ENCODE peak calls at places on chromosomes 16 and 17, in nine cellular contexts. One of them, this sample, is unnamed.

GRCh38 chr16:535446-536405 is 8.2 kb downstream of the CAPN15 start:
- DNase-seq in SHP77 treated with DMSO at 0.1 percent for 48 hours: no peak
- DNase-seq in activated naive CD4-positive, alpha-beta T cell treated with Interleukin-2 at 50 U/mL for 16 hours: no peak
- DNase-seq in activated T-helper 1 cell treated with Interleukin-2 at 50 U/mL for 16 hours: no peak
- DNase-seq in CD8-positive, alpha-beta T cell: no peak
- DNase-seq in heart left ventricle: peak
- DNase-seq in stimulated activated CD4-positive, alpha-beta T cell treated with anti-CD3 and anti-CD28 coated beads, Interleukin-2, amount 100 ng/mL, for 24 hours: no peak
- DNase-seq in psoas muscle: peak
- DNase-seq in NAMALWA: no peak
- DNase-seq in this sample: no peak

GRCh38 chr16:30585022-30585399 is 486 bp downstream of the ZNF785 start:
- DNase-seq in heart left ventricle: no peak
- DNase-seq in activated T-helper 1 cell treated with Interleukin-2 at 50 U/mL for 16 hours: no peak
- DNase-seq in activated naive CD4-positive, alpha-beta T cell treated with Interleukin-2 at 50 U/mL for 16 hours: no peak
- DNase-seq in stimulated activated CD4-positive, alpha-beta T cell treated with anti-CD3 and anti-CD28 coated beads, Interleukin-2, amount 100 ng/mL, for 24 hours: peak
- DNase-seq in CD8-positive, alpha-beta T cell: no peak
- DNase-seq in psoas muscle: no peak
- DNase-seq in NAMALWA: no peak
- DNase-seq in SHP77 treated with DMSO at 0.1 percent for 48 hours: no peak
- DNase-seq in this sample: no peak

GRCh38 chr16:7505495-7505894 is 172.8 kb downstream of the RBFOX1 start:
- DNase-seq in activated naive CD4-positive, alpha-beta T cell treated with Interleukin-2 at 50 U/mL for 16 hours: no peak
- DNase-seq in psoas muscle: no peak
- DNase-seq in stimulated activated CD4-positive, alpha-beta T cell treated with anti-CD3 and anti-CD28 coated beads, Interleukin-2, amount 100 ng/mL, for 24 hours: no peak
- DNase-seq in heart left ventricle: no peak
- DNase-seq in SHP77 treated with DMSO at 0.1 percent for 48 hours: no peak
- DNase-seq in activated T-helper 1 cell treated with Interleukin-2 at 50 U/mL for 16 hours: no peak
- DNase-seq in NAMALWA: no peak
- DNase-seq in CD8-positive, alpha-beta T cell: no peak
- DNase-seq in this sample: no peak

GRCh38 chr16:85136705-85137322 is 24.5 kb upstream of the CIBAR2 start:
- DNase-seq in activated T-helper 1 cell treated with Interleukin-2 at 50 U/mL for 16 hours: no peak
- DNase-seq in heart left ventricle: peak
- DNase-seq in stimulated activated CD4-positive, alpha-beta T cell treated with anti-CD3 and anti-CD28 coated beads, Interleukin-2, amount 100 ng/mL, for 24 hours: no peak
- DNase-seq in SHP77 treated with DMSO at 0.1 percent for 48 hours: peak
- DNase-seq in CD8-positive, alpha-beta T cell: peak
- DNase-seq in activated naive CD4-positive, alpha-beta T cell treated with Interleukin-2 at 50 U/mL for 16 hours: no peak
- DNase-seq in psoas muscle: peak
- DNase-seq in NAMALWA: peak
- DNase-seq in this sample: no peak

GRCh38 chr17:6502871-6503509 is 53.4 kb downstream of the PITPNM3 start:
- DNase-seq in heart left ventricle: no peak
- DNase-seq in CD8-positive, alpha-beta T cell: no peak
- DNase-seq in psoas muscle: no peak
- DNase-seq in activated T-helper 1 cell treated with Interleukin-2 at 50 U/mL for 16 hours: no peak
- DNase-seq in NAMALWA: no peak
- DNase-seq in SHP77 treated with DMSO at 0.1 percent for 48 hours: no peak
- DNase-seq in activated naive CD4-positive, alpha-beta T cell treated with Interleukin-2 at 50 U/mL for 16 hours: no peak
- DNase-seq in stimulated activated CD4-positive, alpha-beta T cell treated with anti-CD3 and anti-CD28 coated beads, Interleukin-2, amount 100 ng/mL, for 24 hours: no peak
- DNase-seq in this sample: no peak

GRCh38 chr17:59830007-59830630 is 62.6 kb downstream of the TUBD1 start:
- DNase-seq in psoas muscle: no peak
- DNase-seq in activated T-helper 1 cell treated with Interleukin-2 at 50 U/mL for 16 hours: no peak
- DNase-seq in SHP77 treated with DMSO at 0.1 percent for 48 hours: no peak
- DNase-seq in stimulated activated CD4-positive, alpha-beta T cell treated with anti-CD3 and anti-CD28 coated beads, Interleukin-2, amount 100 ng/mL, for 24 hours: peak
- DNase-seq in activated naive CD4-positive, alpha-beta T cell treated with Interleukin-2 at 50 U/mL for 16 hours: no peak
- DNase-seq in NAMALWA: no peak
- DNase-seq in CD8-positive, alpha-beta T cell: no peak
- DNase-seq in heart left ventricle: no peak
- DNase-seq in this sample: no peak

GRCh38 chr17:75645889-75646625 is 12.8 kb downstream of the SMIM5 start:
- DNase-seq in NAMALWA: no peak
- DNase-seq in activated T-helper 1 cell treated with Interleukin-2 at 50 U/mL for 16 hours: no peak
- DNase-seq in CD8-positive, alpha-beta T cell: no peak
- DNase-seq in activated naive CD4-positive, alpha-beta T cell treated with Interleukin-2 at 50 U/mL for 16 hours: no peak
- DNase-seq in SHP77 treated with DMSO at 0.1 percent for 48 hours: no peak
- DNase-seq in psoas muscle: no peak
- DNase-seq in heart left ventricle: no peak
- DNase-seq in stimulated activated CD4-positive, alpha-beta T cell treated with anti-CD3 and anti-CD28 coated beads, Interleukin-2, amount 100 ng/mL, for 24 hours: no peak
- DNase-seq in this sample: no peak

GRCh38 chr16:977096-977701 is 4.4 kb upstream of the SOX8 start:
- DNase-seq in NAMALWA: no peak
- DNase-seq in activated naive CD4-positive, alpha-beta T cell treated with Interleukin-2 at 50 U/mL for 16 hours: no peak
- DNase-seq in activated T-helper 1 cell treated with Interleukin-2 at 50 U/mL for 16 hours: no peak
- DNase-seq in stimulated activated CD4-positive, alpha-beta T cell treated with anti-CD3 and anti-CD28 coated beads, Interleukin-2, amount 100 ng/mL, for 24 hours: no peak
- DNase-seq in CD8-positive, alpha-beta T cell: no peak
- DNase-seq in SHP77 treated with DMSO at 0.1 percent for 48 hours: no peak
- DNase-seq in psoas muscle: peak
- DNase-seq in heart left ventricle: no peak
- DNase-seq in this sample: peak

GRCh38 chr17:77564278-77564920 is 394.1 kb upstream of the TNRC6C start:
- DNase-seq in NAMALWA: no peak
- DNase-seq in SHP77 treated with DMSO at 0.1 percent for 48 hours: no peak
- DNase-seq in activated naive CD4-positive, alpha-beta T cell treated with Interleukin-2 at 50 U/mL for 16 hours: no peak
- DNase-seq in activated T-helper 1 cell treated with Interleukin-2 at 50 U/mL for 16 hours: no peak
- DNase-seq in psoas muscle: no peak
- DNase-seq in stimulated activated CD4-positive, alpha-beta T cell treated with anti-CD3 and anti-CD28 coated beads, Interleukin-2, amount 100 ng/mL, for 24 hours: no peak
- DNase-seq in CD8-positive, alpha-beta T cell: no peak
- DNase-seq in heart left ventricle: no peak
- DNase-seq in this sample: no peak

GRCh38 chr16:25095636-25096035 is 15.9 kb upstream of the LCMT1 start:
- DNase-seq in activated naive CD4-positive, alpha-beta T cell treated with Interleukin-2 at 50 U/mL for 16 hours: no peak
- DNase-seq in SHP77 treated with DMSO at 0.1 percent for 48 hours: no peak
- DNase-seq in NAMALWA: no peak
- DNase-seq in psoas muscle: no peak
- DNase-seq in activated T-helper 1 cell treated with Interleukin-2 at 50 U/mL for 16 hours: no peak
- DNase-seq in heart left ventricle: no peak
- DNase-seq in CD8-positive, alpha-beta T cell: no peak
- DNase-seq in stimulated activated CD4-positive, alpha-beta T cell treated with anti-CD3 and anti-CD28 coated beads, Interleukin-2, amount 100 ng/mL, for 24 hours: no peak
- DNase-seq in this sample: no peak

GRCh38 chr16:1691276-1691675 is 13.2 kb downstream of the JPT2 start:
- DNase-seq in SHP77 treated with DMSO at 0.1 percent for 48 hours: no peak
- DNase-seq in NAMALWA: no peak
- DNase-seq in activated naive CD4-positive, alpha-beta T cell treated with Interleukin-2 at 50 U/mL for 16 hours: no peak
- DNase-seq in activated T-helper 1 cell treated with Interleukin-2 at 50 U/mL for 16 hours: no peak
- DNase-seq in stimulated activated CD4-positive, alpha-beta T cell treated with anti-CD3 and anti-CD28 coated beads, Interleukin-2, amount 100 ng/mL, for 24 hours: no peak
- DNase-seq in CD8-positive, alpha-beta T cell: no peak
- DNase-seq in heart left ventricle: no peak
- DNase-seq in psoas muscle: no peak
- DNase-seq in this sample: no peak

GRCh38 chr16:55671206-55671973 is 15.6 kb downstream of the SLC6A2 start:
- DNase-seq in psoas muscle: no peak
- DNase-seq in CD8-positive, alpha-beta T cell: no peak
- DNase-seq in heart left ventricle: no peak
- DNase-seq in activated T-helper 1 cell treated with Interleukin-2 at 50 U/mL for 16 hours: no peak
- DNase-seq in activated naive CD4-positive, alpha-beta T cell treated with Interleukin-2 at 50 U/mL for 16 hours: no peak
- DNase-seq in stimulated activated CD4-positive, alpha-beta T cell treated with anti-CD3 and anti-CD28 coated beads, Interleukin-2, amount 100 ng/mL, for 24 hours: no peak
- DNase-seq in SHP77 treated with DMSO at 0.1 percent for 48 hours: no peak
- DNase-seq in NAMALWA: no peak
- DNase-seq in this sample: no peak

GRCh38 chr16:47925811-47926460 is 229.9 kb downstream of the ABCC12 start:
- DNase-seq in activated T-helper 1 cell treated with Interleukin-2 at 50 U/mL for 16 hours: no peak
- DNase-seq in stimulated activated CD4-positive, alpha-beta T cell treated with anti-CD3 and anti-CD28 coated beads, Interleukin-2, amount 100 ng/mL, for 24 hours: no peak
- DNase-seq in psoas muscle: no peak
- DNase-seq in heart left ventricle: no peak
- DNase-seq in NAMALWA: no peak
- DNase-seq in SHP77 treated with DMSO at 0.1 percent for 48 hours: no peak
- DNase-seq in activated naive CD4-positive, alpha-beta T cell treated with Interleukin-2 at 50 U/mL for 16 hours: no peak
- DNase-seq in CD8-positive, alpha-beta T cell: no peak
- DNase-seq in this sample: no peak

GRCh38 chr16:2493608-2494007 is 18.7 kb downstream of the TBC1D24 start:
- DNase-seq in stimulated activated CD4-positive, alpha-beta T cell treated with anti-CD3 and anti-CD28 coated beads, Interleukin-2, amount 100 ng/mL, for 24 hours: no peak
- DNase-seq in NAMALWA: no peak
- DNase-seq in SHP77 treated with DMSO at 0.1 percent for 48 hours: no peak
- DNase-seq in CD8-positive, alpha-beta T cell: no peak
- DNase-seq in psoas muscle: no peak
- DNase-seq in heart left ventricle: no peak
- DNase-seq in activated naive CD4-positive, alpha-beta T cell treated with Interleukin-2 at 50 U/mL for 16 hours: no peak
- DNase-seq in activated T-helper 1 cell treated with Interleukin-2 at 50 U/mL for 16 hours: no peak
- DNase-seq in this sample: no peak

GRCh38 chr16:66547101-66547989 is 2.6 kb downstream of the TK2 start:
- DNase-seq in psoas muscle: no peak
- DNase-seq in activated T-helper 1 cell treated with Interleukin-2 at 50 U/mL for 16 hours: no peak
- DNase-seq in heart left ventricle: no peak
- DNase-seq in SHP77 treated with DMSO at 0.1 percent for 48 hours: no peak
- DNase-seq in stimulated activated CD4-positive, alpha-beta T cell treated with anti-CD3 and anti-CD28 coated beads, Interleukin-2, amount 100 ng/mL, for 24 hours: no peak
- DNase-seq in activated naive CD4-positive, alpha-beta T cell treated with Interleukin-2 at 50 U/mL for 16 hours: no peak
- DNase-seq in NAMALWA: no peak
- DNase-seq in CD8-positive, alpha-beta T cell: no peak
- DNase-seq in this sample: no peak

GRCh38 chr17:27276653-27277156 is 17.2 kb upstream of the WSB1 start:
- DNase-seq in psoas muscle: no peak
- DNase-seq in CD8-positive, alpha-beta T cell: no peak
- DNase-seq in heart left ventricle: no peak
- DNase-seq in activated T-helper 1 cell treated with Interleukin-2 at 50 U/mL for 16 hours: no peak
- DNase-seq in SHP77 treated with DMSO at 0.1 percent for 48 hours: peak
- DNase-seq in NAMALWA: no peak
- DNase-seq in activated naive CD4-positive, alpha-beta T cell treated with Interleukin-2 at 50 U/mL for 16 hours: no peak
- DNase-seq in stimulated activated CD4-positive, alpha-beta T cell treated with anti-CD3 and anti-CD28 coated beads, Interleukin-2, amount 100 ng/mL, for 24 hours: no peak
- DNase-seq in this sample: no peak

GRCh38 chr16:7541026-7541425 is 208.4 kb downstream of the RBFOX1 start:
- DNase-seq in CD8-positive, alpha-beta T cell: no peak
- DNase-seq in SHP77 treated with DMSO at 0.1 percent for 48 hours: no peak
- DNase-seq in activated T-helper 1 cell treated with Interleukin-2 at 50 U/mL for 16 hours: no peak
- DNase-seq in NAMALWA: no peak
- DNase-seq in activated naive CD4-positive, alpha-beta T cell treated with Interleukin-2 at 50 U/mL for 16 hours: no peak
- DNase-seq in psoas muscle: no peak
- DNase-seq in heart left ventricle: no peak
- DNase-seq in stimulated activated CD4-positive, alpha-beta T cell treated with anti-CD3 and anti-CD28 coated beads, Interleukin-2, amount 100 ng/mL, for 24 hours: no peak
- DNase-seq in this sample: no peak

GRCh38 chr16:66933776-66934137 is 445 bp downstream of the CIAO2B start:
- DNase-seq in stimulated activated CD4-positive, alpha-beta T cell treated with anti-CD3 and anti-CD28 coated beads, Interleukin-2, amount 100 ng/mL, for 24 hours: peak
- DNase-seq in NAMALWA: no peak
- DNase-seq in CD8-positive, alpha-beta T cell: no peak
- DNase-seq in SHP77 treated with DMSO at 0.1 percent for 48 hours: no peak
- DNase-seq in activated T-helper 1 cell treated with Interleukin-2 at 50 U/mL for 16 hours: no peak
- DNase-seq in activated naive CD4-positive, alpha-beta T cell treated with Interleukin-2 at 50 U/mL for 16 hours: peak
- DNase-seq in heart left ventricle: no peak
- DNase-seq in psoas muscle: no peak
- DNase-seq in this sample: no peak

GRCh38 chr17:68356520-68356919 is 65.2 kb downstream of the ARSG start:
- DNase-seq in NAMALWA: peak
- DNase-seq in activated T-helper 1 cell treated with Interleukin-2 at 50 U/mL for 16 hours: peak
- DNase-seq in psoas muscle: no peak
- DNase-seq in SHP77 treated with DMSO at 0.1 percent for 48 hours: no peak
- DNase-seq in stimulated activated CD4-positive, alpha-beta T cell treated with anti-CD3 and anti-CD28 coated beads, Interleukin-2, amount 100 ng/mL, for 24 hours: peak
- DNase-seq in activated naive CD4-positive, alpha-beta T cell treated with Interleukin-2 at 50 U/mL for 16 hours: peak
- DNase-seq in CD8-positive, alpha-beta T cell: peak
- DNase-seq in heart left ventricle: no peak
- DNase-seq in this sample: peak